ENCODE peak calls at places on chromosomes 16 and 17, in five cellular contexts. F, H, M, C and P are unnamed samples.

GRCh38 chr16:88736496-88736895 is 30.2 kb downstream of the CTU2 start:
- DNase-seq in H (no peak), C (no peak), F (no peak), M (no peak), P (no peak)

GRCh38 chr17:65167581-65167980 is 30.4 kb downstream of the RGS9 start:
- DNase-seq in H (no peak), F (no peak), C (no peak), M (no peak), P (no peak)

GRCh38 chr16:49462356-49462988 is 88.9 kb downstream of the C16orf78 start:
- DNase-seq in H (no peak), C (peak), F (no peak), M (no peak), P (no peak)

GRCh38 chr17:66957951-66958579 is 6.4 kb upstream of the CACNG4 start:
- DNase-seq in C (no peak), M (no peak), F (no peak), H (no peak), P (no peak)

GRCh38 chr17:28661635-28662526 is at the start of the genes SDF2 and SUPT6H:
- DNase-seq in F (peak), C (peak), M (peak), H (peak), P (peak)

GRCh38 chr17:76270770-76271668 is 5.9 kb downstream of the UBALD2 start:
- DNase-seq in H (no peak), F (no peak), M (no peak), C (peak), P (no peak)

GRCh38 chr16:79299154-79299799 is 301.3 kb downstream of the MAF start:
- DNase-seq in C (no peak), H (no peak), M (no peak), F (no peak), P (no peak)

GRCh38 chr17:65914784-65915342 is 277.1 kb downstream of the CEP112 start:
- DNase-seq in H (no peak), F (no peak), C (no peak), M (no peak), P (no peak)

GRCh38 chr17:15967706-15968399 is 22.9 kb downstream of the ADORA2B start:
- DNase-seq in C (no peak), M (no peak), H (no peak), F (no peak), P (no peak)

GRCh38 chr17:13598353-13599167 is 3.2 kb downstream of the HS3ST3A1 start:
- DNase-seq in H (peak), F (no peak), M (no peak), C (no peak), P (no peak)

GRCh38 chr17:72614871-72615626 is 477.4 kb downstream of the SLC39A11 start:
- DNase-seq in M (no peak), H (peak), C (no peak), F (no peak), P (peak)

GRCh38 chr17:7045492-7046126 is 1.7 kb upstream of the SLC16A11 start:
- DNase-seq in C (no peak), F (peak), M (no peak), H (peak), P (peak)

GRCh38 chr17:77852666-77853207 is 105.8 kb upstream of the TNRC6C start:
- DNase-seq in H (no peak), C (peak), F (no peak), M (no peak), P (peak)

GRCh38 chr16:57238682-57239081 is 6.4 kb upstream of the ARL2BP start:
- DNase-seq in C (no peak), F (no peak), M (no peak), H (no peak), P (no peak)

GRCh38 chr16:14186007-14186953 is 115.2 kb downstream of the MRTFB start:
- DNase-seq in F (peak), H (peak), C (peak), M (no peak), P (no peak)

GRCh38 chr17:74429604-74430384 is 2.1 kb upstream of the GPRC5C start:
- DNase-seq in H (peak), C (peak), M (no peak), F (no peak), P (peak)

GRCh38 chr17:35127751-35128514 is 6.5 kb downstream of the FNDC8 start:
- DNase-seq in H (no peak), C (no peak), M (no peak), F (peak), P (no peak)

GRCh38 chr17:80861892-80862291 is 129.7 kb upstream of the CHMP6 start:
- DNase-seq in H (peak), M (peak), F (peak), C (peak), P (peak)

GRCh38 chr16:56425439-56425832 is at the start of gene AMFR:
- DNase-seq in M (peak), F (peak), C (peak), H (peak), P (peak)

GRCh38 chr17:64172510-64172909 is 42.6 kb upstream of the ERN1 start:
- DNase-seq in H (no peak), C (no peak), M (no peak), F (no peak), P (no peak)

GRCh38 chr17:58172369-58173071 is 5.7 kb downstream of the OR4D2 start:
- DNase-seq in F (peak), C (no peak), H (peak), M (peak), P (no peak)

GRCh38 chr16:26606381-26607150 is 460.2 kb upstream of the C16orf82 start:
- DNase-seq in F (no peak), H (no peak), C (no peak), M (no peak), P (no peak)

GRCh38 chr17:76585649-76586593 is at the start of gene ST6GALNAC2:
- DNase-seq in F (peak), C (peak), H (peak), M (no peak), P (peak)

GRCh38 chr16:1745181-1745899 is 26.0 kb downstream of the NME3 start:
- DNase-seq in C (no peak), M (no peak), F (peak), H (peak), P (no peak)

GRCh38 chr17:78535285-78536197 is 41.7 kb downstream of the DNAH17 start:
- DNase-seq in M (no peak), H (no peak), F (no peak), C (no peak), P (no peak)

DNA sequence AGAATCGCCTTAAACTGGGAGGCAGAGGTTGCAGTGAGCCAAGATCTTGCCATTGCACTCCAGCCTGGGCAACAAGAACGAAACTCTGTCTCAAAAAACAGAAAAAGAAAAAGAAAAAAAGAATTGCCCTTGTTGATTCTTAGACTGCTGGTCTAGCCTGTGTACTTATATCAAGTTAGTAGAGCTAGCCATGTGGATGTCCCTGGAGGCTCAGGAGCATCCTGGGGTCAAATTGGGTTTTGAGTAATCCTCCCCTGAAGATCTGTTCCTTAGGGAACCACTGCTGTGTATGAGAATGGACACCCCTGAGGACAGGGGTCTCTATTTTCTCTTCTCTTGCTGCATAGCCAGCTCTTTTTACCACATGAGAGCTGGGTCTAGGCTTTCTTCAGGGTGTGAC is 21.5 kb downstream of the SLC7A6OS start:
- DNase-seq in H (no peak), M (no peak), F (no peak), C (no peak), P (no peak)
- H3K27ac ChIP-seq in H (no peak), M (peak), F (peak), C (peak), P (no peak)

DNA sequence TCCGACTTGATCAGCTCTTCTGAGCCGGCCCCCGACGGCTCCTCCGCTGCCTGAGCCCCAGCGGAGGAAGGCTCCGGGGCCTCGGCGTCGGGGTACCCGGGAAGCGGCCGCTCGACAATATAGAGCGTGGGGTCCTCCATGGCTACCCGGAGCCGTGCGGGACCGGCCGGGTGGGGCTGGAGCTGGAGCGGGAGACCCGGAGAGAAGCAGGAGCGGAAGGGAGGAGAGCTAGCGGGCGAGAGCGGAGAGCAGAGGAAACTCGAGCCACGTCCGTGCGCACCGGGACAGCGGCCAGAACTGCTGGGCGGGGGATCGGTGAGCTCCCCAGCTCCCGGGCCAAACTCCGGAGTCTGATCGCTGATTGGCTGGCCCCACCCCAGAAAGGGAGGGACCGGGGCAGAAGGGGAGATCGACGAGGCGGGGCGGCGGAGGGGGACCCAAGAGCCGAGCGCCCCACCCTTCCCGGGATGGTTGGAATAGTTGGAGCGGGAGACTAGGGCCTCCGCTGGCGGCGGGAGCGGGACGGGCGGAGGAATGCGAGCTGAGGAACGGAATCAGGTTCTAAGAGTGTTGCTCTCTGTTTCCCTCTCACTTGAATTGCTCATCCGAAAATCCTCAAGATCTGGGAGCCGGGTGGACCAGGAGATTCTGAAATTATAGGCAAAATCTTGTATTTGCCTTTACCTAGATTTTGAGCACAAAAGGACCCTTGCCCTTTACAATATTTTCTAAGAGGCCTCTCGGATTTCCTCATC is at the start of gene CAVIN1:
- DNase-seq in C (peak), F (peak), M (no peak), H (peak), P (peak)
- H3K27ac ChIP-seq in C (peak), F (peak), M (no peak), H (peak), P (peak)

DNA sequence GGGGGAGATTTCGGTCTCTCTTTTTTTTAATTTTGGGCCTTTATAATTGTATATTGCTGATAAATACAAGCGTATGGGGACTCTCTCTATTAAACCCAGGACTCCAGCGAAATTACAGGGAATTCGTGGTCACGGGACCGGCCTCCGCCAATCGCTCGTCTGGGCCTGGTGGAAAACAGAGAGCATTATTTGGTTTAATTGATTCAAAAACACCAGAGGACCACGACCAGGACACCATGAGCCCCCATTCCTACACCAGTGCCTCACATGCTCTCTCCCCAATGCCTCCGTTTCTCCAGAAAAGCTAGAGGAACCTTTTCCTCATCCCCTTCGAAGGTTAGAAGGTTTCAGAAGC is at the start of gene HOXB2:
- DNase-seq in M (no peak), H (peak), C (no peak), F (peak), P (no peak)
- H3K27ac ChIP-seq in M (peak), H (peak), C (peak), F (peak), P (peak)

GRCh38 chr16:83960521-83961249 is 7.4 kb upstream of the NECAB2 start:
- DNase-seq in M (no peak), F (no peak), H (no peak), C (no peak), P (no peak)
- H3K27ac ChIP-seq in M (no peak), F (no peak), H (no peak), C (no peak), P (no peak)

GRCh38 chr16:19119564-19119963 is 5.8 kb downstream of the ITPRIPL2 start:
- DNase-seq in M (no peak), H (peak), F (peak), C (no peak), P (no peak)
- H3K27ac ChIP-seq in M (no peak), H (peak), F (peak), C (peak), P (peak)

GRCh38 chr17:17564896-17565295 is 26.6 kb downstream of the PEMT start:
- DNase-seq in F (no peak), M (no peak), H (no peak), C (peak), P (peak)
- H3K27ac ChIP-seq in F (no peak), M (no peak), H (no peak), C (no peak), P (no peak)

GRCh38 chr16:22358000-22358399 is 16.4 kb downstream of the CDR2 start:
- DNase-seq in H (no peak), F (no peak), C (no peak), M (no peak), P (no peak)
- H3K27ac ChIP-seq in H (peak), F (peak), C (no peak), M (peak), P (no peak)

DNA sequence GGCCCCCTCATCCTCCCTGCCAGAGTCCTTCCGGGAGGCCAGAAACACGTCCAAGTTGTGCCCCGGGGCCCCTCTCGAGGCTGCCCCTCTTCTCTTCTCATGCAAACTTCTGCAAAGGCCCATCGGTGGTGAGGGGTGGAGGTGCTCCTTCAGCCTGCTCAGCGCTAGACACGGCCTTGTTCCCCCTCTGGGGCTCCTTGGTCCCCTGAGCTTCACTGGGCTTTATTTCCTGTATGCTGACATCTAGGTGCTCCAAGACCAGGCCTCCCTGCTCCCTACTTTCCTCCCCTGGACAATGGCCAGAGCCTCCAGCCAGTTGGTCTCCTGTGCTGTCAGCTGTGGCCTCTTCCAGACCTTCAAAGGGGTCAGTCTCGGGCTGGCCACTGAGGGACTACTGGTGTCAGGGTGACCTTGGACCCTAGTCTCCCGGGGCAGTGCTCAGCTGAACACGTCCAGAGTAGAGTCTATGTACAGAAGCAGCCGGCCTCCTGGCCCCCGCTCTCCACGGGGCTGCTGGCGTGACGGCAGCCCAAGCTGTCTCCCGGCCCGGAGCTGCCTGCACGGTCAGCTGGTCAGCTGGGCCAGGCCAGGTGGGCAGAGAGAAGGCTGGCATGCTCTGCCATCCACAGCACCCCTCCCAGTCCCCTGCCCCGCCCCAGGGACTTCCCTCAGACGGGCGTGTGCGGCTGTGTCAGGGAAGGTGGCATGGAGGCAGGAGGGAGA is 1.7 kb upstream of the PRR35 start:
- DNase-seq in M (no peak), H (no peak), F (no peak), C (no peak), P (no peak)
- H3K27ac ChIP-seq in M (no peak), H (no peak), F (no peak), C (no peak), P (no peak)